ENCODE peak calls at places on chromosomes 1 and 21, in eight cellular contexts. E is left ventricle myocardium inferior, O is WTC11, N is neural crest cell, K is HFFc6, L is heart right ventricle, W is GM06990, S is mesothelial cell of epicardium. A is an unnamed sample.

GRCh38 chr1:214404154-214404553 is 123.2 kb downstream of the SMYD2 start:
- DNase-seq in E (no peak), O (no peak), N (no peak), K (peak; percentile 49), L (no peak), W (no peak), S (no peak), A (no peak)

GRCh38 chr1:236809133-236809532 is 14.0 kb downstream of the MTR start:
- DNase-seq in E (no peak), O (no peak), N (no peak), K (no peak), L (no peak), W (no peak), S (no peak), A (no peak)

GRCh38 chr1:231808990-231809389 is 182.4 kb downstream of the DISC1 start:
- DNase-seq in E (no peak), O (no peak), N (no peak), K (peak; percentile 91), L (no peak), W (no peak), S (no peak), A (no peak)

GRCh38 chr1:171061425-171062143 is 29.1 kb upstream of the FMO3 start:
- DNase-seq in E (no peak), O (no peak), N (no peak), K (no peak), L (no peak), W (no peak), S (no peak), A (no peak)

GRCh38 chr1:198269352-198269940 is 112.6 kb downstream of the NEK7 start:
- DNase-seq in E (no peak), O (no peak), N (no peak), K (no peak), L (no peak), W (no peak), S (no peak), A (no peak)

GRCh38 chr21:36100971-36101641 is 31.3 kb downstream of the CBR1 start:
- DNase-seq in E (no peak), O (no peak), N (no peak), K (no peak), L (no peak), W (no peak), S (no peak), A (no peak)

GRCh38 chr1:112879834-112880233 is 76.2 kb downstream of the SLC16A1 start:
- DNase-seq in E (no peak), O (no peak), N (no peak), K (no peak), L (no peak), W (no peak), S (no peak), A (no peak)

GRCh38 chr21:45996311-45997204 is 15.0 kb downstream of the COL6A1 start:
- DNase-seq in E (peak; percentile 11), O (no peak), N (no peak), K (no peak), L (peak; percentile 2), W (no peak), S (no peak), A (peak; percentile 1)

GRCh38 chr1:210104103-210104502 is 128.5 kb upstream of the SERTAD4 start:
- DNase-seq in E (no peak), O (no peak), N (no peak), K (no peak), L (no peak), W (no peak), S (no peak), A (no peak)

GRCh38 chr21:31299291-31300147 is 44.5 kb downstream of the TIAM1 start:
- DNase-seq in E (no peak), O (no peak), N (no peak), K (no peak), L (no peak), W (no peak), S (no peak), A (no peak)
- TF ChIP-seq CTCF in E (no peak), O (no peak), N (no peak), K (no peak), L (no peak), W (no peak), S (no peak), A (no peak)

GRCh38 chr1:17542696-17543095 is 3.2 kb downstream of the ARHGEF10L start:
- DNase-seq in E (no peak), O (no peak), N (no peak), K (no peak), L (no peak), W (no peak), S (no peak), A (no peak)

GRCh38 chr1:17539526-17540254 is at the start of gene ARHGEF10L:
- DNase-seq in E (peak; percentile 29), O (no peak), N (peak; percentile 25), K (no peak), L (peak; percentile 22), W (no peak), S (no peak), A (peak; percentile 66)

GRCh38 chr1:17538428-17539130 is 919 bp upstream of the ARHGEF10L start:
- DNase-seq in E (no peak), O (peak; percentile 86), N (peak; percentile 79), K (no peak), L (no peak), W (no peak), S (peak; percentile 77), A (peak; percentile 85)

GRCh38 chr1:17539202-17539525 is 334 bp upstream of the ARHGEF10L start:
- DNase-seq in E (no peak), O (no peak), N (no peak), K (no peak), L (no peak), W (no peak), S (no peak), A (no peak)

GRCh38 chr1:17540255-17541001 is 930 bp downstream of the ARHGEF10L start:
- DNase-seq in E (peak; percentile 66), O (peak; percentile 95), N (peak; percentile 31), K (no peak), L (peak; percentile 46), W (no peak), S (peak; percentile 47), A (peak; percentile 63)
- TF ChIP-seq CTCF in E (no peak), O (no peak), N (no peak), K (no peak), L (no peak), W (no peak), S (no peak), A (no peak)

GRCh38 chr1:202567747-202568146 is 142.5 kb downstream of the SYT2 start:
- DNase-seq in E (no peak), O (no peak), N (no peak), K (peak; percentile 28), L (no peak), W (no peak), S (no peak), A (no peak)

GRCh38 chr1:202563818-202564217 is 146.4 kb downstream of the SYT2 start:
- DNase-seq in E (no peak), O (no peak), N (no peak), K (no peak), L (no peak), W (no peak), S (no peak), A (no peak)

GRCh38 chr1:202564958-202565497 is 145.2 kb downstream of the SYT2 start:
- DNase-seq in E (no peak), O (no peak), N (no peak), K (no peak), L (no peak), W (no peak), S (no peak), A (no peak)

GRCh38 chr1:202568466-202569196 is 141.6 kb downstream of the SYT2 start:
- DNase-seq in E (no peak), O (no peak), N (no peak), K (no peak), L (no peak), W (no peak), S (no peak), A (no peak)

DNA sequence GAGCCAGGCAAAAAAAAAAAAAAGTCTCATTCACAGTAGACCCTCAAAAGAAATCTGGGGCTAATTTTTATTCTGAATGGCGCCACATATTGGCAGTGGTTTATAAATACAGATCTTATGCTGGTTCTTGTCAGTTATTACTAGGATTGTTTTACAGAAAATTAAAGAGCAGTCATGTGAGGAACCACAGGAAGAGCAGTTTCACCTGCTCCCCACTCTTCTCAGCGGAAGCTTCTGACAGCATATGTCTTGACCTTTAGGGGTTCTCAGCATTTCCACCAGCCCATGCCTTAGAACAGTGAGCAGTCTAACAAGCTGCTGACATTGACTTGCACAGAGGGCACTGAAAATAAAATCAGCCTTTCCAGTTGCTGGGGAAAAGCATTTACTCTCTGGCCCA is 144.4 kb downstream of the SYT2 start:
- DNase-seq in E (no peak), O (no peak), N (no peak), K (no peak), L (no peak), W (peak; percentile 34), S (no peak), A (no peak)
- TF ChIP-seq CTCF in E (no peak), O (no peak), N (no peak), K (peak; percentile 27), L (no peak), W (peak; percentile 27), S (no peak), A (no peak)

GRCh38 chr1:46244656-46245371 is 2.7 kb upstream of the RAD54L start:
- DNase-seq in E (no peak), O (no peak), N (no peak), K (peak; percentile 39), L (no peak), W (peak; percentile 23), S (no peak), A (no peak)
- TF ChIP-seq CTCF in E (peak; percentile 45), O (no peak), N (peak; percentile 53), K (peak; percentile 75), L (no peak), W (peak; percentile 40), S (no peak), A (peak; percentile 18)

GRCh38 chr1:48753293-48753692 is 23.4 kb downstream of the BEND5 start:
- DNase-seq in E (no peak), O (no peak), N (no peak), K (no peak), L (no peak), W (no peak), S (no peak), A (no peak)

GRCh38 chr1:48749068-48749467 is 27.6 kb downstream of the BEND5 start:
- DNase-seq in E (no peak), O (no peak), N (no peak), K (no peak), L (no peak), W (no peak), S (no peak), A (no peak)

DNA sequence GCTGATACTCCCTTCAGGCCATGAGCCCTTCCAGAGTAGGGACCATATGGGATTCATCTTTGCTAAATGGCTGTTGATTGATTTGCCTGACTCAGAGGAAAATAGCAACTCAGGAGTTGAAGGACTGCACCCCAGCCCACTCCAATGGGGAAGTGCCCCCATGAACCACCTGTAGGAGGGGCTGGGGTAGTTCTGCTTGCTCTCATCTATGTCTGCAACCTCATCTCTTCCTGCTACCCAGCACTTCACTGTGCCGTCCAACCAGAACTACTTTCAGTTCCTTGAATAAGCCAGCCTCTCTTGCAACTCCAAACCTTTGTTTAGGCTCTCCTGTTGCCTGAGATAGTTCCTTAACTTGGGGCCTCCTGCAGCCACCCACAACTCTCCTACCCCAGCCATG is 26.6 kb downstream of the BEND5 start:
- DNase-seq in E (no peak), O (no peak), N (no peak), K (no peak), L (no peak), W (peak; percentile 3), S (no peak), A (no peak)
- TF ChIP-seq CTCF in E (no peak), O (no peak), N (no peak), K (no peak), L (no peak), W (peak; percentile 11), S (no peak), A (no peak)